ENCODE peak calls at places on chromosomes 12 and 14, in four cellular contexts. G is fibroblast of villous mesenchyme, S is SW480, Y is IMR-90. A is an unnamed sample.

GRCh38 chr12:86264451-86265328 is 8.5 kb upstream of the MGAT4C start:
- DNase-seq in G (no peak), S (no peak), Y (no peak), A (no peak)

GRCh38 chr12:130870442-130871285 is 1.2 kb upstream of the RAN start:
- DNase-seq in G (peak), S (peak), Y (peak), A (peak)

GRCh38 chr14:75711796-75712211 is 50.8 kb downstream of the TTLL5 start:
- DNase-seq in G (peak), S (peak), Y (peak), A (peak)

GRCh38 chr12:56488041-56488955 is at the start of gene GLS2:
- DNase-seq in G (peak), S (peak), Y (peak), A (peak)

GRCh38 chr12:128966411-128966810 is 113.1 kb downstream of the GLT1D1 start:
- DNase-seq in G (no peak), S (no peak), Y (no peak), A (no peak)

GRCh38 chr12:54329756-54330155 is 4.8 kb downstream of the COPZ1 start:
- DNase-seq in G (no peak), S (no peak), Y (no peak), A (no peak)

GRCh38 chr12:106669216-106669615 is 86.4 kb downstream of the RFX4 start:
- DNase-seq in G (no peak), S (no peak), Y (no peak), A (no peak)

GRCh38 chr12:110037315-110037714 is 11.0 kb downstream of the C12orf76 start:
- DNase-seq in G (no peak), S (no peak), Y (no peak), A (no peak)

GRCh38 chr14:90851327-90852036 is 35.3 kb upstream of the TTC7B start:
- DNase-seq in G (no peak), S (no peak), Y (no peak), A (no peak)

GRCh38 chr14:100066984-100067383 is 1.8 kb downstream of the EVL start:
- DNase-seq in G (no peak), S (no peak), Y (no peak), A (no peak)

GRCh38 chr14:90543876-90544275 is 147.0 kb downstream of the CALM1 start:
- DNase-seq in G (no peak), S (no peak), Y (no peak), A (no peak)

GRCh38 chr14:39230416-39230815 is 3.3 kb upstream of the MIA2 start:
- DNase-seq in G (no peak), S (no peak), Y (peak), A (peak)

GRCh38 chr12:116319851-116320621 is 42.5 kb upstream of the MED13L start:
- DNase-seq in G (peak), S (no peak), Y (peak), A (peak)

GRCh38 chr14:93017898-93018297 is 94.9 kb downstream of the CHGA start:
- DNase-seq in G (no peak), S (no peak), Y (no peak), A (no peak)

GRCh38 chr12:1695836-1696670 is 5.2 kb downstream of the ADIPOR2 start:
- DNase-seq in G (no peak), S (no peak), Y (no peak), A (no peak)

GRCh38 chr14:35336171-35337073 is 44.2 kb downstream of the PSMA6 start:
- DNase-seq in G (peak), S (no peak), Y (peak), A (peak)

GRCh38 chr12:17110316-17110715 is 504.4 kb upstream of the LMO3 start:
- DNase-seq in G (no peak), S (no peak), Y (no peak), A (no peak)

GRCh38 chr14:59507063-59507751 is 22.9 kb downstream of the JKAMP start:
- DNase-seq in G (peak), S (peak), Y (peak), A (peak)

GRCh38 chr14:64636980-64637429 is 67.2 kb upstream of the PLEKHG3 start:
- DNase-seq in G (no peak), S (no peak), Y (no peak), A (no peak)

GRCh38 chr12:6328945-6329692 is 12.8 kb downstream of the TNFRSF1A start:
- DNase-seq in G (no peak), S (no peak), Y (no peak), A (no peak)

GRCh38 chr12:97960741-97961608 is 498.4 kb downstream of the RMST start:
- DNase-seq in G (peak), S (peak), Y (no peak), A (peak)

GRCh38 chr14:37622231-37622923 is 26.9 kb downstream of the TTC6 start:
- DNase-seq in G (peak), S (no peak), Y (no peak), A (peak)

GRCh38 chr12:10395390-10395998 is 5.7 kb upstream of the KLRK1 start:
- DNase-seq in G (peak), S (peak), Y (peak), A (peak)

GRCh38 chr12:31525496-31526157 is 65.3 kb downstream of the DENND5B start:
- DNase-seq in G (no peak), S (no peak), Y (no peak), A (no peak)

GRCh38 chr12:104164635-104165034 is 26.6 kb upstream of the NFYB start:
- DNase-seq in G (no peak), S (no peak), Y (no peak), A (no peak)

GRCh38 chr12:11675952-11676505 is 26.6 kb downstream of the ETV6 start:
- DNase-seq in G (no peak), S (no peak), Y (no peak), A (no peak)